ENCODE peak calls at places on chromosomes 3 and 15, in ten cellular contexts. Q is esophagus squamous epithelium, T is lung, P is left lung, V is ovary, A is fibroblast of lung, X is tibial nerve, Y is suprapubic skin, C is heart right ventricle, H is tibial artery. R is an unnamed sample. For H3K27me3 and H3K4me1, the result is how much of the 10 kb centered on the place peaks cover.

GRCh38 chr3:71873093-71873611 is 88.2 kb upstream of the PROK2 start:
- DNase-seq in Q (no peak), T (no peak), P (no peak), V (no peak), A (no peak), X (no peak), Y (no peak), C (no peak), H (no peak), R (no peak)

GRCh38 chr3:136075816-136076215 is 110.3 kb downstream of the PPP2R3A start:
- DNase-seq in Q (no peak), T (no peak), P (no peak), V (no peak), A (peak), X (no peak), Y (no peak), C (no peak), H (no peak), R (peak)

GRCh38 chr3:39178553-39178952 is 13.8 kb downstream of the XIRP1 start:
- DNase-seq in Q (no peak), T (no peak), P (no peak), V (no peak), A (peak), X (no peak), Y (peak), C (peak), H (no peak), R (no peak)

GRCh38 chr3:188796122-188796631 is 375.6 kb upstream of the TPRG1 start:
- DNase-seq in Q (no peak), T (no peak), P (peak), V (no peak), A (peak), X (no peak), Y (no peak), C (peak), H (no peak), R (no peak)

GRCh38 chr3:25592510-25592968 is 72.2 kb downstream of the TOP2B start:
- DNase-seq in Q (no peak), T (peak), P (no peak), V (peak), A (peak), X (peak), Y (no peak), C (peak), H (peak), R (peak)

GRCh38 chr3:128736598-128736997 is 10.6 kb downstream of the RAB7A start:
- DNase-seq in Q (no peak), T (no peak), P (no peak), V (no peak), A (peak), X (no peak), Y (no peak), C (no peak), H (no peak), R (no peak)

GRCh38 chr15:60945196-60945595 is 283.9 kb downstream of the RORA start:
- DNase-seq in Q (no peak), T (no peak), P (no peak), V (peak), A (no peak), X (no peak), Y (no peak), C (peak), H (peak), R (peak)

GRCh38 chr3:116579843-116580242 is 129.7 kb upstream of the TUSC7 start:
- DNase-seq in Q (no peak), T (no peak), P (no peak), V (no peak), A (peak), X (no peak), Y (no peak), C (no peak), H (no peak), R (no peak)

GRCh38 chr3:12965999-12966846 is 107.0 kb downstream of the IQSEC1 start:
- DNase-seq in Q (no peak), T (no peak), P (no peak), V (no peak), A (peak), X (no peak), Y (no peak), C (no peak), H (no peak), R (no peak)

GRCh38 chr3:10354373-10355015 is 33.6 kb upstream of the SEC13 start:
- DNase-seq in Q (no peak), T (no peak), P (no peak), V (no peak), A (no peak), X (no peak), Y (no peak), C (no peak), H (no peak), R (no peak)
- H3K27me3 ChIP-seq in Q (under half), T (under half), P (under half), V (under half), A (under half), X (under half), Y (under half), C (under half), H (under half), R (under half)

GRCh38 chr3:67650084-67650483 is 4.3 kb downstream of the SUCLG2 start:
- DNase-seq in Q (no peak), T (no peak), P (no peak), V (no peak), A (no peak), X (no peak), Y (no peak), C (no peak), H (no peak), R (no peak)
- H3K4me1 ChIP-seq in Q (half or more), T (under half), P (under half), V (under half), A (under half), X (half or more), Y (under half), C (under half), H (under half), R (under half)

GRCh38 chr15:52790941-52791751 is 1.0 kb upstream of the ONECUT1 start:
- DNase-seq in Q (no peak), T (no peak), P (no peak), V (no peak), A (peak), X (no peak), Y (no peak), C (no peak), H (no peak), R (no peak)
- TF ChIP-seq CTCF in Q (no peak), T (no peak), P (no peak), V (no peak), A (peak), X (no peak), Y (no peak), C (no peak), H (no peak), R (no peak)

DNA sequence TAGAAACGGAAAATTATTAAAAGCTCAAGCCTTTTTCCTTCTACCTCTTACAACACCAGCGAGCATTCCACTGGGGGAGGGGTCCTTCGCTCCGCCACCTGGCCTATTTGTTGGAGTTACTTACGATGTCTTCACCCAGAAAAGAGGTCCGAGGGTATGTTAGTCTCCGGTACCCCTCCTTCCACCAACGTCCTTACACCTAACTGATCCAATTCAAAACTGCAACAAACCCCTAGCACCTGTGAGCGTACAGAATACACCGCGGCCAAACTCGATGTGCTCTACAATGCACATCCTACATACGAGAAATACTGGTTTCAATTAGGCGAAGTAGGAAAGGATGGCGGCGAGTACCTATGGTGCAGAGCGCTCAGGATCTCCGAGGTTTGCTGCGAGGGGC is 958 bp downstream of the SLITRK3 start:
- DNase-seq in Q (no peak), T (no peak), P (no peak), V (no peak), A (no peak), X (no peak), Y (no peak), C (no peak), H (no peak), R (no peak)
- H3K27me3 ChIP-seq in Q (under half), T (under half), P (half or more), V (under half), A (under half), X (half or more), Y (half or more), C (half or more), H (half or more), R (half or more)

GRCh38 chr15:100334905-100335304 is 6.9 kb downstream of the ADAMTS17 start:
- DNase-seq in Q (no peak), T (no peak), P (no peak), V (no peak), A (no peak), X (no peak), Y (no peak), C (no peak), H (no peak), R (no peak)
- H3K4me1 ChIP-seq in Q (under half), T (under half), P (under half), V (under half), A (under half), X (under half), Y (under half), C (under half), H (under half), R (under half)

DNA sequence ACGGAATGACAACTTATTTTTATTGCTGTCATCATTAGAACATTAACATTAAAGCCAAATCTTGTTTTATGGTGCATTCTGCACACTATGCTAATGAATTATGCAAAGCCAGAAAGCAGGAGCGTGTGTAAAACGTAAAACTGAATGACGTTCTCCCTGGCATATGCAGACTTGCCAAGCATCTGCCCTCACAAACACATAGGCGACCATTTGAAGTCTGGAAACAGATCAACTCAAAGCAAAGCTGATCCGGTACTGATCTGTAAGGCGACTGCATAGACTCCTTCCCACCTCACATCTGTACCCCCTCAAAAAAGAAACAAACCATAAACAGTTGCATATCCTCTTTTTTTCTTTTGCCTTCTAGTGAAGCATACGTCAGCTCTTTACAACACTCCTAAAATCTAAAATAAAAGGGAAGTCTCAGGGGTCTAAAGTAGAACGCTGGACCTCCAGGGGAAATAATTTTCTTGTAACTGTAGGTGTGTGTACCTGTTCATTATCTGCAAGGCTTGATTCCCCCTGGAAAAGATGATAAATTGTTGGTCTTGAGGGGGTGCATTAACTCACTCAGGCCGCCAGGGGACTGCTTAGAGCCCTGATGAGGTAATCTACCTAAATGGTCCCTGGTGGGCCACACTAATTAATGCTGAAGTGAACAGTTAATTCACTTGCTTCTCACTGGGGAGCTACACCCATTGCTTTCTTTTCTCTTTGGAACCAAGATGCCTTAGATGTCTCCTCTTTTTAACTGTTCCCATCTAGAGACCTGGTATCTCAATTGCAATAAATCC is 231.4 kb downstream of the CDIN1 start:
- DNase-seq in Q (no peak), T (no peak), P (no peak), V (no peak), A (no peak), X (no peak), Y (no peak), C (no peak), H (no peak), R (no peak)
- TF ChIP-seq CTCF in Q (no peak), T (no peak), P (no peak), V (no peak), A (peak), X (no peak), Y (no peak), C (no peak), H (no peak), R (no peak)